ENCODE peak calls at places on chromosome 2, in four cellular contexts. U is stimulated activated CD4-positive, alpha-beta T cell treated with anti-CD3 and anti-CD28 coated beads, Interleukin-1b, Interleukin-23, amount 100 ng/mL, for 1 hour; H is non-pigmented ciliary epithelial cell; F is right cardiac atrium. C is an unnamed sample.
A peak's percentile ranks its signal among the peaks of the same experiment; 100 is the strongest.

GRCh38 chr2:128447538-128447885 is 128.8 kb upstream of the HS6ST1 start:
- DNase-seq in F (no peak), H (no peak), U (no peak), C (no peak)

GRCh38 chr2:145197944-145198343 is 678.0 kb upstream of the ZEB2 start:
- DNase-seq in U (no peak), H (no peak), F (no peak), C (no peak)

GRCh38 chr2:234970467-234970866 is 18.6 kb downstream of the SH3BP4 start:
- DNase-seq in H (no peak), F (no peak), U (no peak), C (peak; percentile 56)

GRCh38 chr2:195642677-195643063 is 14.4 kb upstream of the SLC39A10 start:
- DNase-seq in H (no peak), U (no peak), F (no peak), C (no peak)

GRCh38 chr2:13572466-13572865 is 855.7 kb downstream of the TRIB2 start:
- DNase-seq in H (no peak), U (no peak), F (no peak), C (no peak)

GRCh38 chr2:41910126-41910525 is 137.7 kb upstream of the PKDCC start:
- DNase-seq in U (no peak), F (no peak), H (peak; percentile 32), C (no peak)

GRCh38 chr2:75403991-75404428 is 156.7 kb downstream of the EVA1A start:
- DNase-seq in U (no peak), H (peak; percentile 18), F (no peak), C (no peak)

GRCh38 chr2:218671077-218671653 is 637 bp downstream of the RNF25 start:
- DNase-seq in U (no peak), H (no peak), F (no peak), C (no peak)

GRCh38 chr2:96359866-96360265 is 24.3 kb downstream of the NCAPH start:
- DNase-seq in U (no peak), F (no peak), H (no peak), C (no peak)

C was measured in BJ.